ENCODE peak calls at places on chromosomes 1 and 21, in seven cellular contexts. O is A549; X is AML-193; C is stimulated activated CD4-positive, alpha-beta T cell treated with anti-CD3 and anti-CD28 coated beads, Interleukin-4, amount 100 ng/mL, for 48 hours; G is Peyer's patch; B is GM03348; U is T-helper 17 cell. E is an unnamed sample.

GRCh38 chr1:93317207-93317606 is 28.5 kb upstream of the DR1 start:
- DNase-seq in X (peak), O (no peak), C (no peak), B (no peak), G (peak), U (no peak), E (peak)

GRCh38 chr21:32096411-32096810 is 182.4 kb downstream of the MIS18A start:
- DNase-seq in X (peak), U (no peak), C (no peak), B (peak), G (no peak), O (peak), E (no peak)

GRCh38 chr1:203046984-203047630 is 20.8 kb downstream of the PPFIA4 start:
- DNase-seq in B (peak), C (no peak), U (no peak), G (no peak), O (peak), X (no peak), E (no peak)

GRCh38 chr1:185213086-185213485 is 56.1 kb downstream of the SWT1 start:
- DNase-seq in U (no peak), X (no peak), C (no peak), G (no peak), B (peak), O (no peak), E (no peak)

GRCh38 chr1:180787628-180788307 is 124.9 kb upstream of the KIAA1614 start:
- DNase-seq in X (no peak), U (no peak), B (no peak), G (no peak), C (no peak), O (no peak), E (no peak)

GRCh38 chr1:182149411-182149965 is 88.0 kb upstream of the ZNF648 start:
- DNase-seq in U (no peak), X (peak), G (peak), C (no peak), O (peak), B (peak), E (peak)

GRCh38 chr1:8844421-8845063 is 27.1 kb upstream of the RERE start:
- DNase-seq in C (no peak), U (no peak), X (no peak), B (no peak), G (no peak), O (no peak), E (no peak)

GRCh38 chr1:23567996-23568607 is 8.8 kb upstream of the ID3 start:
- DNase-seq in C (no peak), X (no peak), O (no peak), B (peak), U (no peak), G (no peak), E (peak)

GRCh38 chr1:64499966-64500365 is 30.0 kb downstream of the CACHD1 start:
- DNase-seq in C (no peak), U (no peak), X (no peak), G (no peak), B (no peak), O (peak), E (no peak)

E was measured in Ammon's horn.